ENCODE peak calls at places on chromosomes 6 and 20, in nine cellular contexts. E, O, N, Z, L, A, W, C and X are unnamed samples.

GRCh38 chr6:17021539-17021889 is 80.3 kb upstream of the STMND1 start:
- DNase-seq in N (no peak), O (peak), W (no peak), A (no peak), Z (no peak), E (no peak), C (no peak), L (no peak), X (no peak)

GRCh38 chr20:57702091-57702490 is 7.7 kb downstream of the PMEPA1 start:
- DNase-seq in N (no peak), Z (no peak), A (no peak), W (no peak), E (no peak), O (no peak), C (no peak), L (no peak), X (no peak)

GRCh38 chr20:33733654-33734576 is 2.1 kb downstream of the ZNF341 start:
- DNase-seq in N (no peak), W (no peak), L (no peak), A (no peak), E (no peak), C (no peak), Z (no peak), O (peak), X (no peak)

GRCh38 chr6:37473364-37474095 is 26.2 kb downstream of the CCDC167 start:
- DNase-seq in O (peak), A (no peak), Z (no peak), E (no peak), W (peak), C (no peak), L (no peak), N (no peak), X (no peak)

GRCh38 chr6:12950879-12951814 is 234.6 kb downstream of the PHACTR1 start:
- DNase-seq in C (no peak), W (no peak), A (no peak), E (no peak), L (no peak), O (no peak), Z (no peak), N (no peak), X (no peak)

GRCh38 chr20:63517376-63518309 is 2.9 kb upstream of the PPDPF start:
- DNase-seq in O (no peak), Z (no peak), E (no peak), L (no peak), N (no peak), W (no peak), C (no peak), A (no peak), X (no peak)

GRCh38 chr6:73234732-73235131 is 9.4 kb upstream of the KHDC1L start:
- DNase-seq in O (peak), C (no peak), A (no peak), Z (no peak), W (no peak), L (no peak), N (no peak), E (no peak), X (no peak)

GRCh38 chr6:89369009-89369408 is 16.5 kb upstream of the UBE2J1 start:
- DNase-seq in E (no peak), A (peak), L (no peak), Z (no peak), C (no peak), W (no peak), O (peak), N (peak), X (no peak)

GRCh38 chr20:39960522-39961420 is 728.3 kb downstream of the MAFB start:
- DNase-seq in Z (no peak), O (no peak), L (no peak), A (no peak), W (no peak), N (no peak), E (no peak), C (no peak), X (no peak)

GRCh38 chr20:35954907-35955251 is 577 bp upstream of the SCAND1 start:
- DNase-seq in E (no peak), N (no peak), L (no peak), A (no peak), W (no peak), Z (no peak), C (no peak), O (peak), X (peak)

GRCh38 chr20:23658989-23659609 is 21.3 kb upstream of the CST3 start:
- DNase-seq in W (no peak), L (no peak), C (no peak), O (no peak), E (no peak), A (no peak), N (no peak), Z (no peak), X (no peak)

GRCh38 chr6:157240059-157240959 is 83.0 kb downstream of the TMEM242 start:
- DNase-seq in A (no peak), L (no peak), E (no peak), C (no peak), W (peak), Z (no peak), N (no peak), O (peak), X (peak)

GRCh38 chr20:12695937-12696336 is 312.8 kb upstream of the SPTLC3 start:
- DNase-seq in A (no peak), Z (no peak), O (no peak), W (no peak), E (no peak), N (no peak), L (no peak), C (no peak), X (no peak)